ENCODE peak calls at places on chromosome 12, in six cellular contexts. M is IMR-90; J is stimulated activated CD4-positive, alpha-beta T cell treated with anti-CD3 and anti-CD28 coated beads, Interleukin-1b, Interleukin-23, amount 100 ng/mL, for 4 hours; D is NCI-H1105; U is HEK293T; P is CD14-positive monocyte. X is an unnamed sample.

GRCh38 chr12:22355011-22355580 is 20.6 kb upstream of the ST8SIA1 start:
- DNase-seq in M (no peak), J (no peak), D (no peak), U (no peak), P (no peak), X (no peak)

GRCh38 chr12:121917950-121918678 is at the start of gene CFAP251:
- DNase-seq in M (peak; percentile 58), J (peak; percentile 93), D (peak; percentile 99), U (peak; percentile 55), P (peak; percentile 99), X (peak; percentile 64)

GRCh38 chr12:11863988-11864387 is 206.8 kb upstream of the BCL2L14 start:
- DNase-seq in M (no peak), J (no peak), D (no peak), U (no peak), P (no peak), X (no peak)

GRCh38 chr12:10959777-10960176 is 20.7 kb upstream of the TAS2R14 start:
- DNase-seq in M (no peak), J (no peak), D (no peak), U (no peak), P (no peak), X (no peak)

GRCh38 chr12:87982208-87982607 is 47.0 kb downstream of the C12orf50 start:
- DNase-seq in M (peak; percentile 69), J (no peak), D (no peak), U (no peak), P (no peak), X (peak; percentile 8)

GRCh38 chr12:21346542-21347205 is 12.0 kb upstream of the SLCO1A2 start:
- DNase-seq in M (no peak), J (no peak), D (no peak), U (no peak), P (no peak), X (no peak)

GRCh38 chr12:75350413-75350812 is 15.9 kb downstream of the GLIPR1L1 start:
- DNase-seq in M (no peak), J (no peak), D (no peak), U (no peak), P (no peak), X (no peak)

GRCh38 chr12:31326689-31327659 is 1.0 kb upstream of the SINHCAF start:
- DNase-seq in M (no peak), J (no peak), D (no peak), U (no peak), P (no peak), X (peak; percentile 4)

X was measured in EL.